ENCODE peak calls at places on chromosomes 16 and 17, in ten cellular contexts. One of them, this sample, is unnamed.

GRCh38 chr17:44872131-44872768 is 24.6 kb downstream of the HIGD1B start:
- DNase-seq in activated T-helper 1 cell treated with anti-CD3 and anti-CD28 coated beads, Interleukin-2, amount 50 U/mL, for 16 hours: no peak
- DNase-seq in right cardiac atrium: peak; percentile 85
- DNase-seq in H9: no peak
- DNase-seq in fibroblast of pulmonary artery: peak; percentile 29
- DNase-seq in HL-60: no peak
- DNase-seq in fibroblast of gingiva: peak; percentile 42
- DNase-seq in activated CD4-positive, alpha-beta T cell treated with anti-CD3 and anti-CD28 coated beads, Interleukin-2, amount 10 ng/mL, durations not matched to agents 7 days and 5 days: no peak
- DNase-seq in fibroblast of the conjunctiva: no peak
- DNase-seq in Caki2: no peak
- DNase-seq in this sample: peak; percentile 37

GRCh38 chr17:20281860-20282259 is 185.5 kb downstream of the LGALS9B start:
- DNase-seq in Caki2: no peak
- DNase-seq in right cardiac atrium: peak; percentile 77
- DNase-seq in H9: no peak
- DNase-seq in activated T-helper 1 cell treated with anti-CD3 and anti-CD28 coated beads, Interleukin-2, amount 50 U/mL, for 16 hours: no peak
- DNase-seq in fibroblast of gingiva: no peak
- DNase-seq in fibroblast of the conjunctiva: no peak
- DNase-seq in activated CD4-positive, alpha-beta T cell treated with anti-CD3 and anti-CD28 coated beads, Interleukin-2, amount 10 ng/mL, durations not matched to agents 7 days and 5 days: no peak
- DNase-seq in HL-60: peak; percentile 29
- DNase-seq in fibroblast of pulmonary artery: no peak
- DNase-seq in this sample: no peak

GRCh38 chr16:89723279-89724250 is 2.2 kb downstream of the ZNF276 start:
- DNase-seq in H9: no peak
- DNase-seq in activated T-helper 1 cell treated with anti-CD3 and anti-CD28 coated beads, Interleukin-2, amount 50 U/mL, for 16 hours: peak; percentile 69
- DNase-seq in fibroblast of the conjunctiva: no peak
- DNase-seq in right cardiac atrium: peak; percentile 79
- DNase-seq in HL-60: no peak
- DNase-seq in activated CD4-positive, alpha-beta T cell treated with anti-CD3 and anti-CD28 coated beads, Interleukin-2, amount 10 ng/mL, durations not matched to agents 7 days and 5 days: peak; percentile 95
- DNase-seq in fibroblast of pulmonary artery: peak; percentile 18
- DNase-seq in fibroblast of gingiva: no peak
- DNase-seq in Caki2: no peak
- DNase-seq in this sample: peak; percentile 29

GRCh38 chr16:61900482-61900881 is 135.8 kb downstream of the CDH8 start:
- DNase-seq in Caki2: no peak
- DNase-seq in activated T-helper 1 cell treated with anti-CD3 and anti-CD28 coated beads, Interleukin-2, amount 50 U/mL, for 16 hours: no peak
- DNase-seq in fibroblast of gingiva: no peak
- DNase-seq in HL-60: no peak
- DNase-seq in right cardiac atrium: no peak
- DNase-seq in fibroblast of pulmonary artery: peak; percentile 53
- DNase-seq in fibroblast of the conjunctiva: peak; percentile 1
- DNase-seq in activated CD4-positive, alpha-beta T cell treated with anti-CD3 and anti-CD28 coated beads, Interleukin-2, amount 10 ng/mL, durations not matched to agents 7 days and 5 days: no peak
- DNase-seq in H9: no peak
- DNase-seq in this sample: peak; percentile 78

GRCh38 chr17:6090253-6090652 is 20.1 kb downstream of the WSCD1 start:
- DNase-seq in fibroblast of pulmonary artery: no peak
- DNase-seq in H9: no peak
- DNase-seq in fibroblast of gingiva: no peak
- DNase-seq in activated T-helper 1 cell treated with anti-CD3 and anti-CD28 coated beads, Interleukin-2, amount 50 U/mL, for 16 hours: no peak
- DNase-seq in fibroblast of the conjunctiva: no peak
- DNase-seq in Caki2: no peak
- DNase-seq in right cardiac atrium: no peak
- DNase-seq in HL-60: no peak
- DNase-seq in activated CD4-positive, alpha-beta T cell treated with anti-CD3 and anti-CD28 coated beads, Interleukin-2, amount 10 ng/mL, durations not matched to agents 7 days and 5 days: no peak
- DNase-seq in this sample: no peak

GRCh38 chr17:7767425-7768021 is 50.0 kb downstream of the DNAH2 start:
- DNase-seq in HL-60: no peak
- DNase-seq in fibroblast of the conjunctiva: no peak
- DNase-seq in right cardiac atrium: no peak
- DNase-seq in H9: no peak
- DNase-seq in activated T-helper 1 cell treated with anti-CD3 and anti-CD28 coated beads, Interleukin-2, amount 50 U/mL, for 16 hours: no peak
- DNase-seq in fibroblast of gingiva: no peak
- DNase-seq in activated CD4-positive, alpha-beta T cell treated with anti-CD3 and anti-CD28 coated beads, Interleukin-2, amount 10 ng/mL, durations not matched to agents 7 days and 5 days: no peak
- DNase-seq in fibroblast of pulmonary artery: peak; percentile 88
- DNase-seq in Caki2: no peak
- DNase-seq in this sample: no peak

GRCh38 chr16:88298882-88299745 is 83.6 kb upstream of the ZNF469 start:
- DNase-seq in H9: no peak
- DNase-seq in activated T-helper 1 cell treated with anti-CD3 and anti-CD28 coated beads, Interleukin-2, amount 50 U/mL, for 16 hours: no peak
- DNase-seq in HL-60: no peak
- DNase-seq in fibroblast of gingiva: no peak
- DNase-seq in Caki2: no peak
- DNase-seq in right cardiac atrium: no peak
- DNase-seq in fibroblast of the conjunctiva: no peak
- DNase-seq in activated CD4-positive, alpha-beta T cell treated with anti-CD3 and anti-CD28 coated beads, Interleukin-2, amount 10 ng/mL, durations not matched to agents 7 days and 5 days: no peak
- DNase-seq in fibroblast of pulmonary artery: no peak
- DNase-seq in this sample: peak; percentile 60

GRCh38 chr17:36094232-36094631 is 4.3 kb upstream of the CCL3 start:
- DNase-seq in H9: no peak
- DNase-seq in fibroblast of the conjunctiva: no peak
- DNase-seq in Caki2: no peak
- DNase-seq in HL-60: no peak
- DNase-seq in activated T-helper 1 cell treated with anti-CD3 and anti-CD28 coated beads, Interleukin-2, amount 50 U/mL, for 16 hours: no peak
- DNase-seq in right cardiac atrium: no peak
- DNase-seq in activated CD4-positive, alpha-beta T cell treated with anti-CD3 and anti-CD28 coated beads, Interleukin-2, amount 10 ng/mL, durations not matched to agents 7 days and 5 days: no peak
- DNase-seq in fibroblast of gingiva: no peak
- DNase-seq in fibroblast of pulmonary artery: no peak
- DNase-seq in this sample: no peak

GRCh38 chr17:36117505-36118382 is 14.1 kb downstream of the CCL4 start:
- DNase-seq in activated T-helper 1 cell treated with anti-CD3 and anti-CD28 coated beads, Interleukin-2, amount 50 U/mL, for 16 hours: no peak
- DNase-seq in fibroblast of the conjunctiva: no peak
- DNase-seq in activated CD4-positive, alpha-beta T cell treated with anti-CD3 and anti-CD28 coated beads, Interleukin-2, amount 10 ng/mL, durations not matched to agents 7 days and 5 days: no peak
- DNase-seq in fibroblast of pulmonary artery: no peak
- DNase-seq in fibroblast of gingiva: no peak
- DNase-seq in H9: no peak
- DNase-seq in right cardiac atrium: no peak
- DNase-seq in Caki2: no peak
- DNase-seq in HL-60: no peak
- DNase-seq in this sample: no peak

GRCh38 chr17:57490446-57490845 is 234.1 kb downstream of the MSI2 start:
- DNase-seq in activated CD4-positive, alpha-beta T cell treated with anti-CD3 and anti-CD28 coated beads, Interleukin-2, amount 10 ng/mL, durations not matched to agents 7 days and 5 days: no peak
- DNase-seq in activated T-helper 1 cell treated with anti-CD3 and anti-CD28 coated beads, Interleukin-2, amount 50 U/mL, for 16 hours: no peak
- DNase-seq in fibroblast of gingiva: no peak
- DNase-seq in fibroblast of pulmonary artery: no peak
- DNase-seq in HL-60: no peak
- DNase-seq in fibroblast of the conjunctiva: no peak
- DNase-seq in H9: no peak
- DNase-seq in right cardiac atrium: peak; percentile 11
- DNase-seq in Caki2: no peak
- DNase-seq in this sample: no peak

GRCh38 chr17:20059728-20060188 is 50.6 kb downstream of the SPECC1 start:
- DNase-seq in activated CD4-positive, alpha-beta T cell treated with anti-CD3 and anti-CD28 coated beads, Interleukin-2, amount 10 ng/mL, durations not matched to agents 7 days and 5 days: no peak
- DNase-seq in Caki2: peak; percentile 80
- DNase-seq in activated T-helper 1 cell treated with anti-CD3 and anti-CD28 coated beads, Interleukin-2, amount 50 U/mL, for 16 hours: no peak
- DNase-seq in fibroblast of the conjunctiva: no peak
- DNase-seq in right cardiac atrium: no peak
- DNase-seq in fibroblast of gingiva: peak; percentile 63
- DNase-seq in HL-60: no peak
- DNase-seq in H9: no peak
- DNase-seq in fibroblast of pulmonary artery: peak; percentile 40
- DNase-seq in this sample: peak; percentile 13

GRCh38 chr17:51164911-51165679 is 1.1 kb upstream of the NME2 start:
- DNase-seq in HL-60: no peak
- DNase-seq in activated T-helper 1 cell treated with anti-CD3 and anti-CD28 coated beads, Interleukin-2, amount 50 U/mL, for 16 hours: no peak
- DNase-seq in activated CD4-positive, alpha-beta T cell treated with anti-CD3 and anti-CD28 coated beads, Interleukin-2, amount 10 ng/mL, durations not matched to agents 7 days and 5 days: no peak
- DNase-seq in right cardiac atrium: peak; percentile 75
- DNase-seq in H9: peak; percentile 74
- DNase-seq in fibroblast of gingiva: no peak
- DNase-seq in fibroblast of the conjunctiva: no peak
- DNase-seq in fibroblast of pulmonary artery: no peak
- DNase-seq in Caki2: no peak
- DNase-seq in this sample: no peak

GRCh38 chr17:40022497-40022896 is 7.3 kb downstream of the CSF3 start:
- DNase-seq in activated CD4-positive, alpha-beta T cell treated with anti-CD3 and anti-CD28 coated beads, Interleukin-2, amount 10 ng/mL, durations not matched to agents 7 days and 5 days: no peak
- DNase-seq in HL-60: no peak
- DNase-seq in activated T-helper 1 cell treated with anti-CD3 and anti-CD28 coated beads, Interleukin-2, amount 50 U/mL, for 16 hours: no peak
- DNase-seq in fibroblast of gingiva: no peak
- DNase-seq in fibroblast of pulmonary artery: no peak
- DNase-seq in Caki2: no peak
- DNase-seq in fibroblast of the conjunctiva: no peak
- DNase-seq in right cardiac atrium: no peak
- DNase-seq in H9: no peak
- DNase-seq in this sample: no peak

GRCh38 chr17:48627625-48628510 is 1.7 kb upstream of the HOXB9 start:
- DNase-seq in activated CD4-positive, alpha-beta T cell treated with anti-CD3 and anti-CD28 coated beads, Interleukin-2, amount 10 ng/mL, durations not matched to agents 7 days and 5 days: no peak
- DNase-seq in fibroblast of pulmonary artery: no peak
- DNase-seq in fibroblast of the conjunctiva: no peak
- DNase-seq in right cardiac atrium: no peak
- DNase-seq in H9: peak; percentile 24
- DNase-seq in activated T-helper 1 cell treated with anti-CD3 and anti-CD28 coated beads, Interleukin-2, amount 50 U/mL, for 16 hours: no peak
- DNase-seq in Caki2: no peak
- DNase-seq in fibroblast of gingiva: no peak
- DNase-seq in HL-60: no peak
- DNase-seq in this sample: no peak

GRCh38 chr17:77279448-77280303 is 138.9 kb downstream of the SEC14L1 start:
- DNase-seq in Caki2: peak; percentile 98
- DNase-seq in activated T-helper 1 cell treated with anti-CD3 and anti-CD28 coated beads, Interleukin-2, amount 50 U/mL, for 16 hours: no peak
- DNase-seq in fibroblast of pulmonary artery: peak; percentile 90
- DNase-seq in right cardiac atrium: no peak
- DNase-seq in fibroblast of the conjunctiva: no peak
- DNase-seq in HL-60: no peak
- DNase-seq in activated CD4-positive, alpha-beta T cell treated with anti-CD3 and anti-CD28 coated beads, Interleukin-2, amount 10 ng/mL, durations not matched to agents 7 days and 5 days: no peak
- DNase-seq in H9: peak; percentile 67
- DNase-seq in fibroblast of gingiva: no peak
- DNase-seq in this sample: peak; percentile 28

GRCh38 chr17:42294469-42295398 is 6.4 kb downstream of the STAT5A start:
- DNase-seq in fibroblast of pulmonary artery: no peak
- DNase-seq in activated CD4-positive, alpha-beta T cell treated with anti-CD3 and anti-CD28 coated beads, Interleukin-2, amount 10 ng/mL, durations not matched to agents 7 days and 5 days: no peak
- DNase-seq in fibroblast of the conjunctiva: no peak
- DNase-seq in HL-60: no peak
- DNase-seq in activated T-helper 1 cell treated with anti-CD3 and anti-CD28 coated beads, Interleukin-2, amount 50 U/mL, for 16 hours: no peak
- DNase-seq in fibroblast of gingiva: no peak
- DNase-seq in H9: no peak
- DNase-seq in right cardiac atrium: no peak
- DNase-seq in Caki2: no peak
- DNase-seq in this sample: no peak

GRCh38 chr17:45155483-45155882 is 6.2 kb upstream of the HEXIM2 start:
- DNase-seq in Caki2: no peak
- DNase-seq in activated CD4-positive, alpha-beta T cell treated with anti-CD3 and anti-CD28 coated beads, Interleukin-2, amount 10 ng/mL, durations not matched to agents 7 days and 5 days: no peak
- DNase-seq in H9: no peak
- DNase-seq in fibroblast of pulmonary artery: no peak
- DNase-seq in right cardiac atrium: no peak
- DNase-seq in HL-60: no peak
- DNase-seq in fibroblast of gingiva: no peak
- DNase-seq in activated T-helper 1 cell treated with anti-CD3 and anti-CD28 coated beads, Interleukin-2, amount 50 U/mL, for 16 hours: no peak
- DNase-seq in fibroblast of the conjunctiva: no peak
- DNase-seq in this sample: no peak

GRCh38 chr16:67650023-67650422 is 5.1 kb downstream of the CARMIL2 start:
- DNase-seq in H9: no peak
- DNase-seq in fibroblast of gingiva: no peak
- DNase-seq in activated CD4-positive, alpha-beta T cell treated with anti-CD3 and anti-CD28 coated beads, Interleukin-2, amount 10 ng/mL, durations not matched to agents 7 days and 5 days: no peak
- DNase-seq in Caki2: no peak
- DNase-seq in fibroblast of the conjunctiva: no peak
- DNase-seq in activated T-helper 1 cell treated with anti-CD3 and anti-CD28 coated beads, Interleukin-2, amount 50 U/mL, for 16 hours: no peak
- DNase-seq in HL-60: no peak
- DNase-seq in right cardiac atrium: peak; percentile 20
- DNase-seq in fibroblast of pulmonary artery: no peak
- DNase-seq in this sample: no peak

GRCh38 chr17:49290690-49291326 is 60.2 kb upstream of the PHOSPHO1 start:
- DNase-seq in activated T-helper 1 cell treated with anti-CD3 and anti-CD28 coated beads, Interleukin-2, amount 50 U/mL, for 16 hours: no peak
- DNase-seq in fibroblast of gingiva: no peak
- DNase-seq in fibroblast of the conjunctiva: peak; percentile 13
- DNase-seq in Caki2: peak; percentile 32
- DNase-seq in fibroblast of pulmonary artery: peak; percentile 61
- DNase-seq in HL-60: no peak
- DNase-seq in H9: no peak
- DNase-seq in right cardiac atrium: no peak
- DNase-seq in activated CD4-positive, alpha-beta T cell treated with anti-CD3 and anti-CD28 coated beads, Interleukin-2, amount 10 ng/mL, durations not matched to agents 7 days and 5 days: peak; percentile 19
- DNase-seq in this sample: peak; percentile 25

GRCh38 chr17:7046127-7046724 is 2.3 kb upstream of the SLC16A11 start:
- DNase-seq in activated CD4-positive, alpha-beta T cell treated with anti-CD3 and anti-CD28 coated beads, Interleukin-2, amount 10 ng/mL, durations not matched to agents 7 days and 5 days: peak; percentile 48
- DNase-seq in fibroblast of pulmonary artery: no peak
- DNase-seq in HL-60: no peak
- DNase-seq in Caki2: no peak
- DNase-seq in H9: peak; percentile 81
- DNase-seq in fibroblast of the conjunctiva: no peak
- DNase-seq in fibroblast of gingiva: no peak
- DNase-seq in activated T-helper 1 cell treated with anti-CD3 and anti-CD28 coated beads, Interleukin-2, amount 50 U/mL, for 16 hours: no peak
- DNase-seq in right cardiac atrium: peak; percentile 66
- DNase-seq in this sample: no peak

GRCh38 chr16:85557083-85557975 is 55.8 kb upstream of the GSE1 start:
- DNase-seq in right cardiac atrium: peak; percentile 48
- DNase-seq in activated T-helper 1 cell treated with anti-CD3 and anti-CD28 coated beads, Interleukin-2, amount 50 U/mL, for 16 hours: no peak
- DNase-seq in fibroblast of gingiva: no peak
- DNase-seq in activated CD4-positive, alpha-beta T cell treated with anti-CD3 and anti-CD28 coated beads, Interleukin-2, amount 10 ng/mL, durations not matched to agents 7 days and 5 days: no peak
- DNase-seq in fibroblast of the conjunctiva: no peak
- DNase-seq in H9: no peak
- DNase-seq in Caki2: peak; percentile 50
- DNase-seq in HL-60: no peak
- DNase-seq in fibroblast of pulmonary artery: peak; percentile 32
- DNase-seq in this sample: no peak

This sample was measured in AG10803.